ENCODE peak calls at places on chromosomes 1 and 21, in four cellular contexts. M is H9, G is mesendoderm, N is trophoblast cell. E is an unnamed sample.

GRCh38 chr1:97832490-97832889 is 88.3 kb downstream of the DPYD start:
- DNase-seq in M (no peak), G (no peak), N (no peak), E (no peak)

GRCh38 chr1:201813226-201813625 is 15.7 kb upstream of the IPO9 start:
- DNase-seq in M (no peak), G (no peak), N (no peak), E (no peak)

GRCh38 chr1:84869750-84870149 is 23.3 kb downstream of the LPAR3 start:
- DNase-seq in M (no peak), G (no peak), N (peak; percentile 17), E (peak; percentile 39)

GRCh38 chr1:55239548-55239947 is 24.4 kb upstream of the USP24 start:
- DNase-seq in M (no peak), G (no peak), N (no peak), E (no peak)

GRCh38 chr1:46246548-46247432 is 773 bp upstream of the RAD54L start:
- DNase-seq in M (no peak), G (no peak), N (peak; percentile 91), E (peak; percentile 45)

GRCh38 chr1:51523931-51524330 is 4.9 kb upstream of the EPS15 start:
- DNase-seq in M (no peak), G (no peak), N (no peak), E (no peak)

GRCh38 chr1:198167436-198167934 is 10.7 kb downstream of the NEK7 start:
- DNase-seq in M (no peak), G (no peak), N (no peak), E (peak; percentile 51)

GRCh38 chr1:15616704-15617172 is 520 bp upstream of the DDI2 start:
- DNase-seq in M (peak; percentile 57), G (peak; percentile 72), N (no peak), E (peak; percentile 45)

GRCh38 chr1:207826557-207827487 is 75.0 kb downstream of the CD46 start:
- DNase-seq in M (no peak), G (no peak), N (peak; percentile 54), E (no peak)

GRCh38 chr21:17386498-17386897 is 126.3 kb upstream of the CXADR start:
- DNase-seq in M (no peak), G (peak; percentile 19), N (no peak), E (no peak)

GRCh38 chr1:64499966-64500365 is 30.0 kb downstream of the CACHD1 start:
- DNase-seq in M (peak; percentile 66), G (peak; percentile 92), N (peak; percentile 69), E (no peak)

GRCh38 chr1:24266398-24266941 is 52.7 kb upstream of the GRHL3 start:
- DNase-seq in M (no peak), G (peak; percentile 94), N (peak; percentile 98), E (peak; percentile 73)

GRCh38 chr1:56967900-56968832 is 2.4 kb upstream of the C8B start:
- DNase-seq in M (peak; percentile 65), G (peak; percentile 55), N (peak; percentile 10), E (peak; percentile 15)

GRCh38 chr1:28756846-28757245 is 20.1 kb downstream of the YTHDF2 start:
- DNase-seq in M (no peak), G (peak; percentile 49), N (no peak), E (no peak)

GRCh38 chr1:7608628-7609295 is 162.3 kb upstream of the VAMP3 start:
- DNase-seq in M (peak; percentile 92), G (peak; percentile 99), N (no peak), E (peak; percentile 5)

GRCh38 chr1:55696181-55696580 is 481.0 kb upstream of the USP24 start:
- DNase-seq in M (no peak), G (no peak), N (no peak), E (peak; percentile 98)

GRCh38 chr1:26744075-26744958 is 43.4 kb upstream of the PIGV start:
- DNase-seq in M (peak; percentile 90), G (peak; percentile 96), N (peak; percentile 86), E (peak; percentile 94)

GRCh38 chr1:90509225-90510048 is 207.7 kb downstream of the BARHL2 start:
- DNase-seq in M (no peak), G (no peak), N (no peak), E (no peak)

GRCh38 chr1:13228343-13228781 is 2.4 kb upstream of the PRAMEF18 start:
- DNase-seq in M (no peak), G (no peak), N (peak; percentile 50), E (no peak)

GRCh38 chr21:44880762-44881585 is 7.5 kb upstream of the PTTG1IP start:
- DNase-seq in M (no peak), G (no peak), N (peak; percentile 66), E (peak; percentile 71)

GRCh38 chr1:4527819-4528218 is 126.6 kb upstream of the AJAP1 start:
- DNase-seq in M (no peak), G (no peak), N (no peak), E (no peak)

GRCh38 chr1:239909894-239910293 is 181.8 kb upstream of the FMN2 start:
- DNase-seq in M (no peak), G (no peak), N (peak; percentile 50), E (peak; percentile 75)

GRCh38 chr1:106954830-106955229 is 101.6 kb upstream of the PRMT6 start:
- DNase-seq in M (no peak), G (no peak), N (no peak), E (no peak)

GRCh38 chr1:94863297-94863911 is 43.2 kb downstream of the SLC44A3 start:
- DNase-seq in M (no peak), G (no peak), N (peak; percentile 73), E (peak; percentile 64)

GRCh38 chr1:2801046-2801445 is 447 bp downstream of the TTC34 start:
- DNase-seq in M (no peak), G (no peak), N (no peak), E (no peak)

GRCh38 chr1:156379420-156380165 is 10.6 kb downstream of the RHBG start:
- DNase-seq in M (no peak), G (peak; percentile 91), N (no peak), E (peak; percentile 5)

GRCh38 chr1:201591348-201591747 is 52.4 kb downstream of the NAV1 start:
- DNase-seq in M (peak; percentile 37), G (no peak), N (no peak), E (no peak)

GRCh38 chr1:20729155-20729931 is 3.2 kb downstream of the SH2D5 start:
- DNase-seq in M (no peak), G (no peak), N (no peak), E (no peak)

GRCh38 chr1:61699893-61700851 is 24.8 kb downstream of the TM2D1 start:
- DNase-seq in M (no peak), G (no peak), N (no peak), E (no peak)

GRCh38 chr1:22778842-22779520 is 68.3 kb downstream of the EPHB2 start:
- DNase-seq in M (no peak), G (no peak), N (no peak), E (no peak)

GRCh38 chr1:27656157-27656893 is 15.7 kb downstream of the IFI6 start:
- DNase-seq in M (peak; percentile 89), G (peak; percentile 94), N (no peak), E (peak; percentile 77)

GRCh38 chr1:31112223-31112622 is 46.7 kb upstream of the PUM1 start:
- DNase-seq in M (no peak), G (no peak), N (peak; percentile 68), E (no peak)

GRCh38 chr1:157849229-157849875 is 7.7 kb upstream of the CD5L start:
- DNase-seq in M (no peak), G (no peak), N (no peak), E (no peak)

DNA sequence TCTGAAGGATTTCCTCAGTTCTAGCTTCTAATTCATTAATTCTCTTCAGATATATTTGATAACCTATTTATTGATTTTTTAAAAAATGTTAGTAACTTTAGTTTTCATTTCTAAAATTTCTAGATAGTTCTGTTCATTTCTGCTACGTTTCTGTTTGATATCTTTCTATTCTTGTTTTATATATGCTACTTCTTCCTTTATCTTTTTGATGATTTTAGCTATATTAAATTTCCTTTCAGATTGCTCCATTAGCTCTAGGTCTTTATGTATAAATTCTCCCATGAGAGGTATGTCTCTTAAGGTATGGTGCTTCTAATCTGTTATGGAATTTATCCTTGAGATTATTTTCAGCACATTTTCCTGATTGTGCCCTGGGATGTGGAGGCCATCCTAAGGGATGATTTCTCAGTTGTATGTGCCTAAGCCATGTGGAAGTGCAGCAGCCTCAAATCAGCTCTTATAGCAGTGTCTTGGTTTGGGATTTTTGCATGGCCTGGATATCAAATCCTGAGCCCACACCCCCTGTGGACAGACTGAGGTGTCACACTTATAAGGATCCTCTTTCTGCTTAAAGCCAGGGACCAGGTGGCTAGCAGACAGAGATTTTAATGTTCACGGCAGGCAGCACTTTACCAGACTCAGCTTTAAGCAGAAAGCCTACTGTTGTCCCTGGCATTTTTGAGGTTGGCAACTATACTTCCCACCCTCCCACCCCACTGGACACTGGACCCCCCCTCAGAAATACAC is 6.2 kb upstream of the KCNQ4 start:
- DNase-seq in M (no peak), G (no peak), N (no peak), E (no peak)
- H3K23ac ChIP-seq in M (no peak overlapping the region), G (no peak overlapping the region), N (no peak overlapping the region), E (no peak overlapping the region)

DNA sequence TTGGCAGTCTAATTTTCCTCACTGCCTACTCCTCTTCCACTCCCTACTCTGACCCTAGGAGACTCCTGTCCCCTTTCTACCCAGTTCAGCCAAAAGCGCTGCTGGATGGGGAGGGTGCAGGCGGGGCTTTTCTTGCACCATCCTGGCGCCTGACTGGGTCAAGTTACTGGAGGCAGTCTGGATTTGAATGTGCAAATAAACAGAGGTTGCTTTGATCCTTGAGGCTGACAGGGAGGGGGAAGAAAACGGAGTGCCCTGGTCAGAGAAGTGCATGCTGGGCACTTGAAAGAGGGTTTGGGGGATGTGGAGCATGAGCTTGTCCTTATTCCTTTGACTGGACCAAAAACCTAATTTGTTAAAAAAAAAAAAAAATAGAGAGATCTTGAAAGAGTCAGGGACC is 76.8 kb upstream of the SOX13 start:
- DNase-seq in M (peak; percentile 86), G (peak; percentile 91), N (no peak), E (no peak)
- H2AK5ac ChIP-seq in M (no peak overlapping the region), G (no peak overlapping the region), N (no peak overlapping the region), E (no peak overlapping the region)

GRCh38 chr1:155319536-155319935 is 1.2 kb upstream of the RUSC1 start:
- DNase-seq in M (no peak), G (no peak), N (no peak), E (no peak)

GRCh38 chr1:155318082-155318481 is 2.6 kb upstream of the RUSC1 start:
- DNase-seq in M (no peak), G (no peak), N (no peak), E (no peak)

GRCh38 chr1:155320252-155320651 is 442 bp upstream of the RUSC1 start:
- DNase-seq in M (no peak), G (no peak), N (no peak), E (no peak)

GRCh38 chr1:155313266-155313665 is 4.6 kb downstream of the FDPS start:
- DNase-seq in M (no peak), G (no peak), N (no peak), E (no peak)

GRCh38 chr1:155316922-155317321 is 3.8 kb upstream of the RUSC1 start:
- DNase-seq in M (no peak), G (no peak), N (no peak), E (no peak)
- H3K23ac ChIP-seq in M (no peak overlapping the region), G (no peak overlapping the region), N (no peak overlapping the region), E (no peak overlapping the region)

DNA sequence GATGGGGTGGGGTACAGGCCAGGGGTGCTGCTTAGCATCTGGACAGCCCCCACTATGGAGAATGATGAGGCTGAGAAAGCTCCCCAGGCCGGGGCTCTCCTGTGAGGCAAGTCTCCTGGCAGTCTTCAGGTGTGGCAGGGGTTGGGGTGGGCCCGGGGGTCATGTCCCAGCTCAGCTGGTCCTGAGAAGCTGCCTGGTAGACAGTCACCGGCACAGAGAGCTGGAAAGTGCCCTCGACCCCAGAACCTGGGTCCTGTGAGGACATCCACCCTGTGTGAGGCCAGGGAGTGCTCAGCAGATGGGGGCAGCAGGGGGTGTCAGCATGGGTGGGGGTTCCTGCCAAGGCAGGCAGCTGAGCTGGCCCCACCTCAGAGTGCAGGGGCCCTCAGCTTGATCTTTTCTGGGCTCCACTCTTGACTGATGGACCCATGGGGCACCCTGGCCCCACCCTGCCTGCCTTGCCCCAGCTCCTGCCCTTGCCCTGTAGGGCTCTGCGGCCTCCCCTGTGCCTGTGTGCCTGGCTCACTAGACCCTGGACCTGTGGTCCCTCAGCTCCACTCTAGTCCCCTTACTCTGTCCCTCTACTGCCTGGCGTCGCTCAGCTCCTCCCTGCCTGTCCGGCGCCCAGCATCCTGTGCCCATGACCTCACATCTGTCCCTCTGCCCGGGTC is 5.8 kb downstream of the IBA57 start:
- DNase-seq in M (no peak), G (no peak), N (no peak), E (no peak)
- H2AK5ac ChIP-seq in M (no peak overlapping the region), G (no peak overlapping the region), N (no peak overlapping the region), E (no peak overlapping the region)

E was measured in IMR-90.